ENCODE peak calls at places on chromosomes 5 and 9, in four cellular contexts. L is upper lobe of right lung, W is fibroblast of the aortic adventitia, E is fibroblast of lung. K is an unnamed sample.

GRCh38 chr9:99588747-99589146 is 232.9 kb upstream of the NR4A3 start:
- DNase-seq in L (no peak), W (no peak), E (no peak), K (no peak)

GRCh38 chr5:20286512-20286911 is 298.5 kb upstream of the CDH18 start:
- DNase-seq in L (no peak), W (peak), E (peak), K (peak)

GRCh38 chr5:116046823-116047222 is 14.6 kb downstream of the ARL14EPL start:
- DNase-seq in L (no peak), W (no peak), E (no peak), K (no peak)

GRCh38 chr5:61245486-61245885 is 83.2 kb upstream of the SMIM15 start:
- DNase-seq in L (no peak), W (peak), E (peak), K (peak)

GRCh38 chr9:132559711-132560110 is 22.7 kb upstream of the BARHL1 start:
- DNase-seq in L (no peak), W (no peak), E (no peak), K (no peak)

GRCh38 chr5:140571105-140571504 is 6.5 kb downstream of the SLC35A4 start:
- DNase-seq in L (peak), W (no peak), E (no peak), K (no peak)

GRCh38 chr5:79857692-79858091 is 133.4 kb downstream of the MTX3 start:
- DNase-seq in L (no peak), W (no peak), E (no peak), K (no peak)

GRCh38 chr9:36625006-36625600 is 52.4 kb downstream of the MELK start:
- DNase-seq in L (no peak), W (peak), E (peak), K (peak)

GRCh38 chr9:101387871-101388506 is 3.2 kb upstream of the BAAT start:
- DNase-seq in L (no peak), W (peak), E (peak), K (peak)

GRCh38 chr5:65555266-65555665 is 7.7 kb downstream of the CENPK start:
- DNase-seq in L (no peak), W (peak), E (peak), K (peak)

GRCh38 chr9:36988848-36989247 is 45.2 kb downstream of the PAX5 start:
- DNase-seq in L (peak), W (no peak), E (no peak), K (no peak)

GRCh38 chr5:141825241-141825671 is 53.0 kb downstream of the PCDH1 start:
- DNase-seq in L (no peak), W (no peak), E (no peak), K (no peak)

GRCh38 chr9:8555767-8556500 is 756.4 kb upstream of the DMAC1 start:
- DNase-seq in L (no peak), W (peak), E (peak), K (peak)

GRCh38 chr5:57137401-57137800 is 36.5 kb upstream of the GPBP1 start:
- DNase-seq in L (no peak), W (no peak), E (no peak), K (no peak)

GRCh38 chr9:98726735-98727134 is 18.0 kb upstream of the GABBR2 start:
- DNase-seq in L (no peak), W (peak), E (peak), K (peak)

GRCh38 chr5:35900997-35901396 is 37.4 kb downstream of the CAPSL start:
- DNase-seq in L (no peak), W (no peak), E (no peak), K (no peak)

GRCh38 chr9:20838218-20838617 is 154.2 kb downstream of the FOCAD start:
- DNase-seq in L (no peak), W (no peak), E (peak), K (peak)

GRCh38 chr5:149666212-149666852 is 63.8 kb upstream of the PPARGC1B start:
- DNase-seq in L (peak), W (peak), E (peak), K (peak)

GRCh38 chr9:7976167-7976755 is 176.7 kb upstream of the DMAC1 start:
- DNase-seq in L (no peak), W (no peak), E (no peak), K (no peak)

GRCh38 chr5:132497488-132497997 is 7.0 kb upstream of the IRF1 start:
- DNase-seq in L (peak), W (peak), E (peak), K (peak)

DNA sequence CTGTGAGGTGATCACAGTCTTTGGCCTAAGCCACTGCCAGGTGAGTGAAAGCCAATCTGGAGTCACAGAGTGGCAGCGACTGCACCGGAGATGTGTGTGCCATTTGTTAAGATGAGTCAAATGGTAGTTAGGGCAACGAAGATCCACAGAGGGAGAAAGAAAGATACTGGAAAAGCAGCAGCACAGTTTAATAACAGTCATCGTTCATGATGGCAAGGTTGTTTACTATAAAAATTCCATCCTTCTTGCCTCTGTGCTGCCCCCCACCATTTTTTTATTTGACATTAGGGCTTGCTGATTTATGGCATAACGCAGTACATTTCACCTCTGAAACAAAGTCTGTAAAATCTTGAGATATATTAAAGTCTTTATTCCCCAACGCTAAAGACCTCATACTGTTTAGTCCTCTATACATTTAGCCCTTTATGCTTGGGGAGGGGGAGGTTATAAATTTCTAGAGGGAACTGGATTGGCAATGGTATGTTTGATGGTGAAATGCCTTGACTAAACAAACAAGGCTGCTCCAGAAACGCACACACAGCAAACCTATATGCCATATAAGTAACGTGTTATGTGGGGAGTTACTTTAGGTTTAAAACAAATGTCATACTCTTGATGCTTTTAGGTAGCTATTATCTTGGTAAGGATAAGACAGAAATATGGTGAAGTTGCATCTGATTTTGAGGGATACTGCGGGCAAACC is 55.8 kb upstream of the ABL1 start:
- DNase-seq in L (no peak), W (peak), E (peak), K (no peak)
- H3K4me3 ChIP-seq in L (no peak), W (no peak), E (no peak), K (no peak)

GRCh38 chr9:68780377-68780707 is 75.3 kb downstream of the PIP5K1B start:
- DNase-seq in L (no peak), W (no peak), E (no peak), K (no peak)
- TF ChIP-seq CTCF in L (no peak), W (no peak), E (no peak), K (no peak)

DNA sequence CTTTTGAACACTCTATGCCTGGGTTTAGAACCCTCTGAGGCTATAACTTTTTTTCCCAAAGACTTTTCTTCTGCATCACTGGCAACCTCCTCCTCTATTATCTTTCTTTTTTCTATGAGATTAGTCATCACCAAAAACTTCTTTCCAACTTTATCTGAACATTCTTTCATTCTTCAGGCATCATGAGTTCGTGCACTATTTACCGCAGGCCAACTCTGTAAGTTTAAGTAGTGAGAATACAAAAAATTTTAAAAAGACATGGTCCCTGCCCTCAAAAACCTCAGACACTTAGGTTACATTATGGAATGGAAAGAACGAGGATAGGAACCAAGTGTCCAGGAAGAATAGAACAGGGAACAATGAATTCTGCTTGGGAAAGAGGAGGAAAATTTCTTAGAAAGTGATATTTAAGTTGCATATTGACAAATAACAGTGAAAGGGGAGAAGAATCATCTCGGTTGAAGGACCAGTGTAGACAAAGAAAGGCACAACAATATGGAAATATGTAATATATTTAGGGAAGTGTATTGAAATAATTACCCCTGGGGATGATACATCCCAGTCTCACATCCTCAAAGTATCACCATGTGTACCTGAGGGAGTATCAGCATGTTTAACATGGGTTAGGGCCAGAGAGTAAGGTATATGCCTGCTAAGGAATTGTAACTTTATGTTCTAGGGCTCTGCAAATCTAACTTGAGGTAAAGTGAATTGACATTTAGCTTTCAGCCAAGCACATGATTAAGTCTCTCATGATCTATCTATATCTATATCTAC is 196.5 kb upstream of the NREP start:
- DNase-seq in L (no peak), W (peak), E (peak), K (peak)
- H3K4me3 ChIP-seq in L (no peak), W (no peak), E (no peak), K (no peak)

GRCh38 chr9:123437201-123437600 is 81.2 kb downstream of the CRB2 start:
- DNase-seq in L (peak), W (no peak), E (no peak), K (no peak)

GRCh38 chr9:123431581-123431980 is 75.6 kb downstream of the CRB2 start:
- DNase-seq in L (no peak), W (no peak), E (no peak), K (no peak)

GRCh38 chr9:123435471-123435870 is 79.5 kb downstream of the CRB2 start:
- DNase-seq in L (no peak), W (no peak), E (no peak), K (no peak)

GRCh38 chr9:123432331-123433236 is 76.6 kb downstream of the CRB2 start:
- DNase-seq in L (peak), W (no peak), E (no peak), K (no peak)

DNA sequence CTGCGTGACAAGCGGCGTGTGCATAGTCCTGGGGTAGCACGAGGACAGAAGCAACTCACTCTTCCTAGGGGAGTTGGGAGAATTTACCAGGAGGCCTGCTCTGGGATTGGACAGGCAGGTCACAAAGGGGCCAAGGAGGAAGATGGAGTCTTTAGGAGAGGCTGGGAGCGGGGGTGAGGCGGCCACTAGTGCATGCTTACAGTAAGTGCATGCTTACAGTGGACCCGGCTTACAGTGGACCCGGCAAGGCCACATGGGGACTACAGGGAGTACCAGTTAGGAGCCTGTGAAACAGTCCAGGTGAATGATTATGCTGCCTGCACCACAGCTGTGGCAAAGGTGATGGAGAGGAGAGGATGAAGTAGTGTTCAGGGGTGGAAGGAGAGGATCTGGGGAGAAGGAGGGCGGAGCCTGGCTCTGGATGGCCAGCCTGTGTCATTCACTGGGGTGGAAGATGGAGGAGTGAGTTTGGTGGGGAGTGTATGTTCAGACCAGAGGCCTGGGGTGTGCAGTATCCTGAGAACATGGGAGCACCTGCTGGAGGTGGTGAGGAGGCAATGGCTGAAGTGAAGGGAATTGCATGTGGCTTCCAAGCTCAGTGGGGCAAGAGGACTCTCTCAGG is 78.7 kb downstream of the CRB2 start:
- DNase-seq in L (peak), W (no peak), E (no peak), K (no peak)
- TF ChIP-seq CTCF in L (no peak), W (peak), E (no peak), K (no peak)

K was measured in cardiac fibroblast.